ENCODE peak calls at places on chromosome 1, in six cellular contexts. N, C, R, P, U and Q are unnamed samples.

GRCh38 chr1:7574121-7575040 is 196.7 kb upstream of the VAMP3 start:
- DNase-seq in R (no peak), N (no peak), P (no peak), U (no peak), C (peak; percentile 21), Q (no peak)

GRCh38 chr1:230277201-230277771 is 148.8 kb downstream of the PGBD5 start:
- DNase-seq in C (no peak), N (peak; percentile 93), U (no peak), R (no peak), P (peak; percentile 87), Q (peak; percentile 91)

GRCh38 chr1:243718893-243719292 is 131.2 kb downstream of the AKT3 start:
- DNase-seq in U (peak; percentile 43), C (peak; percentile 85), R (peak; percentile 88), N (no peak), P (no peak), Q (no peak)

GRCh38 chr1:166603296-166603695 is 236.0 kb upstream of the POGK start:
- DNase-seq in P (no peak), C (no peak), R (peak; percentile 45), U (no peak), N (no peak), Q (no peak)

GRCh38 chr1:5779608-5780323 is 212.5 kb downstream of the NPHP4 start:
- DNase-seq in U (no peak), N (no peak), P (no peak), R (peak; percentile 59), C (no peak), Q (no peak)

GRCh38 chr1:96923753-96924152 is 202.2 kb downstream of the PTBP2 start:
- DNase-seq in N (no peak), R (no peak), P (no peak), C (no peak), U (no peak), Q (no peak)

GRCh38 chr1:202144510-202145324 is at the start of gene ARL8A:
- DNase-seq in C (peak; percentile 10), N (no peak), R (peak; percentile 58), U (peak; percentile 54), P (no peak), Q (no peak)

GRCh38 chr1:193109619-193110018 is 4.4 kb upstream of the GLRX2 start:
- DNase-seq in N (no peak), R (no peak), U (no peak), P (no peak), C (no peak), Q (no peak)

GRCh38 chr1:150477320-150477719 is 9.9 kb upstream of the TARS2 start:
- DNase-seq in P (no peak), C (no peak), R (no peak), N (no peak), U (no peak), Q (no peak)

GRCh38 chr1:150479927-150480352 is 7.3 kb upstream of the TARS2 start:
- DNase-seq in U (no peak), R (no peak), C (no peak), P (no peak), N (no peak), Q (no peak)

GRCh38 chr1:150479370-150479769 is 7.8 kb upstream of the TARS2 start:
- DNase-seq in N (no peak), C (no peak), R (no peak), U (no peak), P (no peak), Q (no peak)

GRCh38 chr1:150476754-150477153 is 10.5 kb upstream of the TARS2 start:
- DNase-seq in P (no peak), R (no peak), U (peak; percentile 30), N (no peak), C (no peak), Q (no peak)

DNA sequence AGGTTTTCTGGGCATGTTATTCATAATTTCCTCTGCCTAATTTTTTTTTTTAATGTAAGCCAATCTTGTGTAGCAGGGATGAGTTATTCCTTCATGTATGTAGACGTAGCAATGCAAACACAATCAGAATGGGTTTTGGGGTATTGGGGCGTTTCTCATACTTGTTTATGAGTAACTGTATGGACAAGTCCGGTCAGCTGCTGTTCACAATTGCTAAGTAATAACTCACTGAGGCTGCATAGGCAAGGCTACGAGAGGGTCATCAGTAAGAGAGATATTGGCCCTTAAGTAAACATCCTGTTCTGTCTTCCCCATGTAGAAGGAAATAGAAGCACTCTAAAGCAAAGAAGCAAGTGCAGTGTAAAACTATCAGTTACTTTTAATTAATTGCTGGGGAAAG is 9.5 kb upstream of the TARS2 start:
- DNase-seq in N (no peak), P (no peak), R (no peak), U (peak; percentile 73), C (peak; percentile 85), Q (no peak)
- H4K91ac ChIP-seq in N (no peak overlapping the region), P (no peak overlapping the region), R (no peak overlapping the region), U (no peak overlapping the region), C (no peak overlapping the region), Q (no peak overlapping the region)

GRCh38 chr1:205056956-205057568 is 14.1 kb downstream of the CNTN2 start:
- DNase-seq in P (no peak), N (no peak), C (no peak), U (no peak), R (no peak), Q (no peak)
- H4K91ac ChIP-seq in P (no peak overlapping the region), N (no peak overlapping the region), C (no peak overlapping the region), U (no peak overlapping the region), R (no peak overlapping the region), Q (no peak overlapping the region)

GRCh38 chr1:35390600-35391494 is 122.3 kb downstream of the ZMYM4 start:
- DNase-seq in N (peak; percentile 77), U (no peak), P (no peak), C (peak; percentile 26), R (no peak), Q (no peak)

GRCh38 chr1:35386954-35387353 is 118.4 kb downstream of the ZMYM4 start:
- DNase-seq in U (no peak), N (no peak), C (no peak), P (no peak), R (no peak), Q (no peak)

GRCh38 chr1:35386290-35386689 is 117.8 kb downstream of the ZMYM4 start:
- DNase-seq in R (no peak), P (no peak), C (no peak), U (no peak), N (no peak), Q (no peak)
- H4K91ac ChIP-seq in R (no peak overlapping the region), P (no peak overlapping the region), C (no peak overlapping the region), U (no peak overlapping the region), N (no peak overlapping the region), Q (no peak overlapping the region)

DNA sequence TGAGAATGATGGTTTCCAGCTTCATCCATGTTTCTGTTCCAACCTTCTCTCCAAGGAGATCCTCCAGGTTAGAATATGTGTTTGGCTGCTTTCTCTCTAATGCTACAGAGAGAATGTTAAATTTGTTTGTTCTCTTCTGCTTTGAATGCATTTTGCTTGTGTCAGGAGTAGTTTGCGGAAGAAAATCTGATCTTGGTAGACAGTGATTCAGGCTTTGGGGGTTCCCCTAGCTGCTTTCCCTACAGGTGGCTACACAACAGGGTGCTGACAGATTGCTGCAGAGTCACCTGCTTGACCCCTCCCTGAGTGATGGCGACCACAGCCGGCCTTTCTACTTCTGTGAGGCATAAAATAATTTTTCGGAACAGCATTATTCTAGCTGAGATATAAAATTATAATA is 41.8 kb downstream of the MACO1 start:
- DNase-seq in C (no peak), N (no peak), R (no peak), U (no peak), P (no peak), Q (no peak)
- H4K91ac ChIP-seq in C (no peak overlapping the region), N (no peak overlapping the region), R (no peak overlapping the region), U (no peak overlapping the region), P (no peak overlapping the region), Q (no peak overlapping the region)

GRCh38 chr1:182288749-182289604 is 102.6 kb downstream of the GLUL start:
- DNase-seq in N (no peak), P (no peak), R (no peak), U (no peak), C (no peak), Q (no peak)
- H4K91ac ChIP-seq in N (no peak overlapping the region), P (no peak overlapping the region), R (no peak overlapping the region), U (no peak overlapping the region), C (no peak overlapping the region), Q (no peak overlapping the region)

GRCh38 chr1:186286615-186287317 is 88.3 kb downstream of the TPR start:
- DNase-seq in U (no peak), P (no peak), C (peak; percentile 35), R (no peak), N (no peak), Q (no peak)

GRCh38 chr1:186292875-186293274 is 82.2 kb downstream of the TPR start:
- DNase-seq in C (no peak), R (no peak), P (no peak), N (no peak), U (no peak), Q (no peak)

GRCh38 chr1:186295980-186296379 is 79.1 kb downstream of the TPR start:
- DNase-seq in R (no peak), N (no peak), U (no peak), C (peak; percentile 19), P (no peak), Q (no peak)

DNA sequence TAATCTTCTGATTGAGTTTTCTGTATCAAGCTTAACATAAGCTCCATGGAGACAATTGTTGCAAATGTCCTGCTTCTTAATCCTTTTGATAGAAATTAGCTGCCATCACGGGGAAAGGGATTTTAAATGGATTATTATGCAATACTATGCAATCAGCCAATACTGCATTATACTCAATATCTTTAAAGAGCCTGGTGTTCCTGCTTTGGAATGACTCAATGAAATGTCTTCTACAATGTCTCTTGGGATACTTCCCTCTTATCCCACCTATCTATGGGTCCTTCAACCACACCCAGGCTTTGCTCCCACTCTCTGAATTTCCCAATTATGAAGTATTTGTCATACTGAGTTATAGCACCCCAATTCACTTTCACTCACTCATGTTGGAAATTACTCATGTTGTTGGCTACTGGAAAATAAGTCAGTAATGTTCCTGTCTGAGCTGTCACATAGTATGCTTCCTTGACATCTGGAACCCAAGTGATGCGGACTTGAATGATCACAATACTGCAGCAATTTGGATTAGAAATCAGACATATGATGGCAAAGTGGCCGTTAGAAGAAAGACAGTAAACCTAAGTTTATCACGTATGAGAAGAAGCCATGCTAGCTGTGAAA is 85.0 kb downstream of the TPR start:
- DNase-seq in R (no peak), P (no peak), N (no peak), U (no peak), C (no peak), Q (no peak)
- H4K91ac ChIP-seq in R (no peak overlapping the region), P (no peak overlapping the region), N (no peak overlapping the region), U (no peak overlapping the region), C (no peak overlapping the region), Q (no peak overlapping the region)

GRCh38 chr1:207830788-207831187 is 78.9 kb downstream of the CD46 start:
- DNase-seq in U (no peak), P (no peak), R (no peak), C (no peak), N (no peak), Q (no peak)
- H4K91ac ChIP-seq in U (no peak overlapping the region), P (no peak overlapping the region), R (no peak overlapping the region), C (no peak overlapping the region), N (no peak overlapping the region), Q (no peak overlapping the region)